ENCODE peak calls at places on chromosomes 16 and 17, in seven cellular contexts. S is body of pancreas, T is HCT116, A is IMR-90, M is uterus, U is ovary, C is tibial nerve. O is an unnamed sample.

GRCh38 chr16:63187638-63188037 is 1151.4 kb upstream of the CDH8 start:
- DNase-seq in S (no peak), T (no peak), A (no peak), M (no peak), U (no peak), C (no peak), O (no peak)

GRCh38 chr17:9976283-9977009 is 71.4 kb upstream of the RCVRN start:
- DNase-seq in S (no peak), T (no peak), A (no peak), M (no peak), U (no peak), C (no peak), O (no peak)

GRCh38 chr17:63956296-63956920 is 16.3 kb downstream of the SCN4A start:
- DNase-seq in S (no peak), T (no peak), A (peak; percentile 74), M (no peak), U (no peak), C (no peak), O (no peak)

GRCh38 chr17:44376124-44376523 is 12.5 kb upstream of the FAM171A2 start:
- DNase-seq in S (no peak), T (no peak), A (peak; percentile 10), M (peak; percentile 22), U (peak; percentile 54), C (no peak), O (no peak)

GRCh38 chr16:66970775-66971725 is 10.0 kb downstream of the CES3 start:
- DNase-seq in S (no peak), T (no peak), A (peak; percentile 80), M (no peak), U (no peak), C (no peak), O (no peak)

GRCh38 chr17:29549169-29549935 is 17.5 kb downstream of the ABHD15 start:
- DNase-seq in S (no peak), T (no peak), A (peak; percentile 44), M (no peak), U (no peak), C (no peak), O (no peak)

GRCh38 chr17:69884361-69884760 is 190.7 kb upstream of the KCNJ16 start:
- DNase-seq in S (no peak), T (no peak), A (no peak), M (no peak), U (no peak), C (no peak), O (no peak)

GRCh38 chr17:1365445-1366039 is 34.5 kb downstream of the YWHAE start:
- DNase-seq in S (peak; percentile 61), T (peak; percentile 59), A (peak; percentile 81), M (peak; percentile 46), U (peak; percentile 48), C (peak; percentile 62), O (peak; percentile 66)

GRCh38 chr17:48505788-48506187 is 25.0 kb downstream of the HOXB1 start:
- DNase-seq in S (no peak), T (peak; percentile 61), A (peak; percentile 89), M (no peak), U (no peak), C (no peak), O (no peak)

GRCh38 chr16:57889111-57889510 is 81.8 kb downstream of the CNGB1 start:
- DNase-seq in S (no peak), T (no peak), A (no peak), M (no peak), U (no peak), C (no peak), O (no peak)

GRCh38 chr16:67431077-67431804 is at the start of gene HSD11B2:
- DNase-seq in S (peak; percentile 75), T (peak; percentile 40), A (peak; percentile 45), M (peak; percentile 74), U (peak; percentile 68), C (no peak), O (peak; percentile 59)

GRCh38 chr17:71975331-71975801 is 145.5 kb upstream of the SOX9 start:
- DNase-seq in S (peak; percentile 13), T (no peak), A (peak; percentile 42), M (peak; percentile 38), U (peak; percentile 18), C (peak; percentile 55), O (peak; percentile 79)

GRCh38 chr16:9094008-9094846 is 2.8 kb downstream of the HAPSTR1 start:
- DNase-seq in S (no peak), T (no peak), A (no peak), M (no peak), U (no peak), C (no peak), O (no peak)

GRCh38 chr16:48558269-48558915 is 51.6 kb downstream of the N4BP1 start:
- DNase-seq in S (no peak), T (no peak), A (peak; percentile 67), M (no peak), U (no peak), C (no peak), O (no peak)

GRCh38 chr16:89422905-89423630 is 67.3 kb downstream of the ANKRD11 start:
- DNase-seq in S (no peak), T (no peak), A (peak; percentile 79), M (no peak), U (no peak), C (no peak), O (no peak)

GRCh38 chr17:68450391-68450790 is 6.9 kb downstream of the WIPI1 start:
- DNase-seq in S (no peak), T (no peak), A (no peak), M (no peak), U (no peak), C (no peak), O (no peak)

GRCh38 chr16:19774024-19774423 is 56.0 kb downstream of the IQCK start:
- DNase-seq in S (no peak), T (no peak), A (no peak), M (no peak), U (no peak), C (no peak), O (no peak)

GRCh38 chr17:73371285-73371684 is 59.5 kb upstream of the CDC42EP4 start:
- DNase-seq in S (no peak), T (no peak), A (peak; percentile 92), M (no peak), U (no peak), C (no peak), O (no peak)

GRCh38 chr17:7263071-7263800 is 958 bp upstream of the CLDN7 start:
- DNase-seq in S (peak; percentile 68), T (peak; percentile 79), A (no peak), M (no peak), U (no peak), C (no peak), O (no peak)

GRCh38 chr16:88772871-88773811 is 11.9 kb downstream of the PIEZO1 start:
- DNase-seq in S (peak; percentile 48), T (no peak), A (peak; percentile 95), M (peak; percentile 69), U (peak; percentile 81), C (no peak), O (peak; percentile 41)

GRCh38 chr16:30142672-30143346 is 19.8 kb upstream of the MAPK3 start:
- DNase-seq in S (no peak), T (no peak), A (no peak), M (no peak), U (no peak), C (no peak), O (no peak)

GRCh38 chr16:57704011-57704904 is 9.7 kb downstream of the DRC7 start:
- DNase-seq in S (no peak), T (no peak), A (no peak), M (no peak), U (no peak), C (no peak), O (no peak)

GRCh38 chr16:23640669-23640958 is 496 bp downstream of the PALB2 start:
- DNase-seq in S (no peak), T (no peak), A (no peak), M (no peak), U (no peak), C (no peak), O (no peak)

GRCh38 chr17:76599699-76600460 is 14.2 kb upstream of the ST6GALNAC2 start:
- DNase-seq in S (no peak), T (no peak), A (peak; percentile 18), M (no peak), U (no peak), C (no peak), O (no peak)

GRCh38 chr16:49834496-49835009 is 21.4 kb downstream of the ZNF423 start:
- DNase-seq in S (no peak), T (no peak), A (no peak), M (peak; percentile 80), U (peak; percentile 79), C (no peak), O (peak; percentile 96)
- H3K9me3 ChIP-seq in S (no peaks in the 10 kb centered on the region), T (no peaks in the 10 kb centered on the region), A (no peaks in the 10 kb centered on the region), M (no peaks in the 10 kb centered on the region), U (no peaks in the 10 kb centered on the region), C (no peaks in the 10 kb centered on the region), O (no peaks in the 10 kb centered on the region)

DNA sequence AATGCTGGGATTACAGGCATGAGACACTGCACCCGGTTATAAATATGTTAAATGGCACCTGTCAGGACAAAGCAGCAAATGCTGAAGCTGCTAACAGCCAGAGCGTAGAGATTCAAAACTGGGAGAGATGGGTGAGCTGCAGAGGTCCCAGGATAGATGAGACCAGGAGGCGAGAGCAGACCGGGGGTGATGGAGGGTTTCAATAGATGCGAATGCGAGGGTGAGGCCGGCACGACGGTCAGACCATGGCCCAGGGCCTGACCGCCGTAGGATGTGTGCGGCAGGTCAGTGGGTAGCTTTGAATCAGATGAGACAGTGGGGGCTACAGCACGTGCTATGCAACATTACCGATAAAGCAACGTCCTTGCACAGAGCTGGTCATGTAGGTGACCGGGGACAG is 14.3 kb downstream of the CCDC40 start:
- DNase-seq in S (no peak), T (no peak), A (no peak), M (no peak), U (peak; percentile 8), C (no peak), O (no peak)
- H3K4me1 ChIP-seq in S (peaks cover 6% of the 10 kb centered on the region), T (no peaks in the 10 kb centered on the region), A (peaks cover 4% of the 10 kb centered on the region), M (no peaks in the 10 kb centered on the region), U (peaks cover 2% of the 10 kb centered on the region), C (peaks cover 27% of the 10 kb centered on the region), O (no peaks in the 10 kb centered on the region)

GRCh38 chr17:18101828-18102227 is 6.7 kb upstream of the MYO15A start:
- DNase-seq in S (no peak), T (no peak), A (no peak), M (no peak), U (no peak), C (no peak), O (no peak)
- TF ChIP-seq POLR2A in S (no peak), T (no peak), A (no peak), M (no peak), U (no peak), C (no peak), O (no peak)

GRCh38 chr16:3317315-3317999 is 12.2 kb downstream of the ZNF75A start:
- DNase-seq in S (no peak), T (no peak), A (peak; percentile 6), M (no peak), U (no peak), C (no peak), O (no peak)
- H3K9me3 ChIP-seq in S (peaks cover 90% of the 10 kb centered on the region), T (peaks cover 34% of the 10 kb centered on the region), A (peaks cover 91% of the 10 kb centered on the region), M (peaks cover 84% of the 10 kb centered on the region), U (peaks cover 91% of the 10 kb centered on the region), C (peaks cover 7% of the 10 kb centered on the region), O (peaks cover 78% of the 10 kb centered on the region)

O was measured in gastrocnemius medialis.